ENCODE peak calls at places on chromosomes 12 and 14, in six cellular contexts. F is WERI-Rb-1, U is IMR-90, Y is transverse colon, A is A673, L is adrenal gland. R is an unnamed sample.
A peak's percentile ranks its signal among the peaks of the same experiment; 100 is the strongest.

GRCh38 chr12:52876371-52876770 is 27.6 kb upstream of the KRT78 start:
- DNase-seq in A (no peak), L (no peak), Y (peak; percentile 62), F (no peak), U (no peak), R (no peak)

GRCh38 chr14:69247691-69248440 is 12.1 kb upstream of the GALNT16 start:
- DNase-seq in F (no peak), A (no peak), Y (peak; percentile 24), U (peak; percentile 94), L (peak; percentile 77), R (no peak)

GRCh38 chr12:120983759-120984158 is 5.4 kb downstream of the HNF1A start:
- DNase-seq in U (no peak), F (no peak), Y (no peak), L (no peak), A (no peak), R (no peak)

GRCh38 chr12:96445743-96446655 is 43.4 kb upstream of the CFAP54 start:
- DNase-seq in A (peak; percentile 73), Y (peak; percentile 12), F (no peak), L (peak; percentile 53), U (peak; percentile 99), R (no peak)

GRCh38 chr12:80766897-80767296 is 50.2 kb downstream of the MYF5 start:
- DNase-seq in U (no peak), A (no peak), Y (no peak), F (no peak), L (no peak), R (no peak)

GRCh38 chr14:74583689-74584434 is 28.2 kb downstream of the LTBP2 start:
- DNase-seq in U (peak; percentile 92), Y (no peak), L (no peak), A (no peak), F (no peak), R (no peak)

GRCh38 chr12:2548095-2548494 is 246.7 kb upstream of the FKBP4 start:
- DNase-seq in L (no peak), A (no peak), Y (no peak), U (peak; percentile 4), F (peak; percentile 24), R (no peak)

GRCh38 chr12:26713885-26714383 is 119.1 kb downstream of the ITPR2 start:
- DNase-seq in U (no peak), F (no peak), Y (no peak), A (no peak), L (no peak), R (no peak)

GRCh38 chr12:13339091-13339490 is 142.6 kb downstream of the EMP1 start:
- DNase-seq in U (no peak), L (no peak), F (no peak), A (no peak), Y (no peak), R (no peak)

GRCh38 chr14:79649856-79650255 is 561.4 kb downstream of the DIO2 start:
- DNase-seq in Y (no peak), U (no peak), L (no peak), A (no peak), F (no peak), R (no peak)

GRCh38 chr14:32593290-32593942 is 264.3 kb downstream of the AKAP6 start:
- DNase-seq in A (no peak), L (no peak), U (peak; percentile 69), Y (no peak), F (no peak), R (no peak)

GRCh38 chr14:28294834-28295440 is 471.6 kb upstream of the FOXG1 start:
- DNase-seq in L (no peak), U (no peak), Y (no peak), F (no peak), A (peak; percentile 52), R (no peak)

GRCh38 chr12:38961683-38962082 is 56.3 kb upstream of the CPNE8 start:
- DNase-seq in L (no peak), U (no peak), A (no peak), F (no peak), Y (no peak), R (peak; percentile 16)

GRCh38 chr12:45435945-45436710 is 220.2 kb downstream of the ANO6 start:
- DNase-seq in A (no peak), L (no peak), U (no peak), F (no peak), Y (no peak), R (no peak)

GRCh38 chr12:97283297-97283696 is 179.3 kb upstream of the RMST start:
- DNase-seq in Y (no peak), F (peak; percentile 51), U (no peak), L (no peak), A (peak; percentile 30), R (peak; percentile 16)

GRCh38 chr14:41570415-41571155 is 36.1 kb upstream of the LRFN5 start:
- DNase-seq in A (no peak), U (no peak), F (no peak), L (no peak), Y (no peak), R (no peak)

GRCh38 chr14:21215130-21215878 is 53.9 kb downstream of the HNRNPC start:
- DNase-seq in U (no peak), Y (no peak), L (no peak), A (no peak), F (no peak), R (no peak)

GRCh38 chr14:34457186-34457585 is 4.9 kb downstream of the SPTSSA start:
- DNase-seq in F (no peak), Y (no peak), U (no peak), L (no peak), A (no peak), R (no peak)

GRCh38 chr14:34461334-34462131 is 507 bp downstream of the SPTSSA start:
- DNase-seq in U (peak; percentile 52), F (peak; percentile 53), Y (peak; percentile 65), A (peak; percentile 49), L (peak; percentile 82), R (no peak)

GRCh38 chr14:34460841-34461240 is 1.2 kb downstream of the SPTSSA start:
- DNase-seq in A (no peak), F (no peak), U (peak; percentile 77), L (no peak), Y (no peak), R (no peak)

GRCh38 chr14:34462132-34462893 is at the start of gene SPTSSA:
- DNase-seq in Y (peak; percentile 96), F (peak; percentile 93), L (peak; percentile 94), U (peak; percentile 87), A (peak; percentile 94), R (peak; percentile 97)

GRCh38 chr14:34460295-34460694 is 1.7 kb downstream of the SPTSSA start:
- DNase-seq in F (no peak), L (no peak), U (no peak), A (no peak), Y (no peak), R (no peak)
- H3K36me3 ChIP-seq in F (peaks cover 20% of the 10 kb centered on the region), L (no peaks in the 10 kb centered on the region), U (peaks cover 5% of the 10 kb centered on the region), A (peaks cover 9% of the 10 kb centered on the region), Y (peaks cover 16% of the 10 kb centered on the region), R (no peaks in the 10 kb centered on the region)

GRCh38 chr12:100738086-100738485 is 56.5 kb upstream of the ANO4 start:
- DNase-seq in U (no peak), F (no peak), L (no peak), Y (no peak), A (no peak), R (no peak)
- H3K36me3 ChIP-seq in U (no peaks in the 10 kb centered on the region), F (no peaks in the 10 kb centered on the region), L (no peaks in the 10 kb centered on the region), Y (no peaks in the 10 kb centered on the region), A (no peaks in the 10 kb centered on the region), R (no peaks in the 10 kb centered on the region)

DNA sequence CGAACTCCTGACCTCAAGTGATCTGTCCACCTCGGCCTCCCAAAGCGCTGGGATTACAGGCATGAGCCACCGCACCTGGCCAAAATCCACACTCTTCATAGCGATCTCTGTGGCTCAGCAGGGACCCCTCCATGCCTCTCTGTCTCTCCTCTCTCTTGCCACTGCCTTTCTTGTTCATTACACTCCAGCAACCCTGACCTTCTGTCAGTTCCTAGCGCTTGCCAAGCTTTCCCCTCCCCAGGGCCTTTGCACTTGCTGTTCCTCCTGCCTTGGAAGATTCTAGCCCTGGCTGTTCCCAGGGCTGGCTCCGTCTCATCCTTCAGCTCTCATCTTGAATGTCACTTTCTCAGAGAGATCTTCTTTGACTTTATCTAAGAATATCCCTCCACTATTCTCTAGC is 39.0 kb upstream of the MAP1LC3B2 start:
- DNase-seq in A (no peak), L (no peak), U (no peak), F (no peak), Y (no peak), R (no peak)
- H3K36me3 ChIP-seq in A (no peaks in the 10 kb centered on the region), L (no peaks in the 10 kb centered on the region), U (no peaks in the 10 kb centered on the region), F (no peaks in the 10 kb centered on the region), Y (no peaks in the 10 kb centered on the region), R (no peaks in the 10 kb centered on the region)

GRCh38 chr12:68765696-68766095 is 19.7 kb downstream of the SLC35E3 start:
- DNase-seq in F (no peak), A (no peak), Y (no peak), U (no peak), L (no peak), R (no peak)
- H3K36me3 ChIP-seq in F (peaks cover 10% of the 10 kb centered on the region), A (peaks cover 3% of the 10 kb centered on the region), Y (no peaks in the 10 kb centered on the region), U (peaks cover 11% of the 10 kb centered on the region), L (no peaks in the 10 kb centered on the region), R (peaks cover 2% of the 10 kb centered on the region)

GRCh38 chr12:112096070-112096469 is 12.5 kb downstream of the NAA25 start:
- DNase-seq in A (no peak), Y (no peak), F (no peak), U (no peak), L (no peak), R (no peak)
- H3K36me3 ChIP-seq in A (peaks cover 45% of the 10 kb centered on the region), Y (peaks cover 14% of the 10 kb centered on the region), F (peaks cover 72% of the 10 kb centered on the region), U (peaks cover 19% of the 10 kb centered on the region), L (no peaks in the 10 kb centered on the region), R (peaks cover 11% of the 10 kb centered on the region)

GRCh38 chr14:81273521-81273920 is 52.8 kb upstream of the GTF2A1 start:
- DNase-seq in A (no peak), U (no peak), F (no peak), Y (no peak), L (no peak), R (peak; percentile 59)
- H3K36me3 ChIP-seq in A (no peaks in the 10 kb centered on the region), U (no peaks in the 10 kb centered on the region), F (peaks cover 40% of the 10 kb centered on the region), Y (no peaks in the 10 kb centered on the region), L (no peaks in the 10 kb centered on the region), R (no peaks in the 10 kb centered on the region)

GRCh38 chr12:132079190-132079589 is 64.9 kb downstream of the DDX51 start:
- DNase-seq in A (no peak), Y (no peak), F (no peak), L (no peak), U (no peak), R (no peak)
- H3K36me3 ChIP-seq in A (peaks cover 41% of the 10 kb centered on the region), Y (peaks cover 22% of the 10 kb centered on the region), F (peaks cover 35% of the 10 kb centered on the region), L (no peaks in the 10 kb centered on the region), U (peaks cover 33% of the 10 kb centered on the region), R (peaks cover 13% of the 10 kb centered on the region)

DNA sequence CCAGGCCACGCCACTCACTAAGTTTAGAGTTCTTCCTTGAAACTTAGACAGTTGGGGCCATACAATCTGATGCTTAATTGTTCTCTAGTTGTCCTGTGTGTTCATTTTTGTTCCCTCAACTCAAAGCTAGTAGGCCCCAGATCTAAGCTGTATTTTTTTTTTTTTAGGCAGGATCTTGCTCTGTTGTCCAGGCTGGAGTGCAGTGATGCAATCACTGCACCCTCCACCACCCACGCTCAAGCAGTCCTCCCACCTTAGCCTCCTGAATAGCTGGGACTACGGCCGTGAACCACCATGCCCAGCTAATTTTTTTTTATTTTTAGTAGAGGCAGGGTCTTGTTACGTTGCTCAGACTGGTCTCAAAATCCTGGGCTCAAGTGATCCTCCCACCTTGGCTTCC is 7.5 kb downstream of the TNFRSF1A start:
- DNase-seq in U (no peak), F (no peak), Y (no peak), L (no peak), A (no peak), R (no peak)
- H3K36me3 ChIP-seq in U (peaks cover 57% of the 10 kb centered on the region), F (peaks cover 8% of the 10 kb centered on the region), Y (peaks cover 45% of the 10 kb centered on the region), L (no peaks in the 10 kb centered on the region), A (peaks cover 55% of the 10 kb centered on the region), R (peaks cover 22% of the 10 kb centered on the region)